ENCODE peak calls at places on chromosomes 12 and 14, in five cellular contexts. G, L, H, E and M are unnamed samples.

GRCh38 chr14:63840981-63841380 is 11.8 kb upstream of the SYNE2 start:
- DNase-seq in G (no peak), L (no peak), H (peak), E (peak), M (no peak)

GRCh38 chr12:111448831-111449790 is 43.4 kb downstream of the SH2B3 start:
- DNase-seq in G (no peak), L (no peak), H (peak), E (no peak), M (no peak)

GRCh38 chr12:48455116-48455515 is 17.2 kb upstream of the ANP32D start:
- DNase-seq in G (no peak), L (no peak), H (no peak), E (no peak), M (no peak)

GRCh38 chr12:12533238-12533829 is 29.3 kb downstream of the DUSP16 start:
- DNase-seq in G (no peak), L (peak), H (peak), E (no peak), M (no peak)

GRCh38 chr12:104177663-104178501 is 37.7 kb upstream of the TXNRD1 start:
- DNase-seq in G (no peak), L (no peak), H (peak), E (peak), M (no peak)

GRCh38 chr12:122185494-122186082 is 2.7 kb downstream of the LRRC43 start:
- DNase-seq in G (no peak), L (no peak), H (no peak), E (no peak), M (no peak)

GRCh38 chr14:23829736-23830474 is 123.7 kb upstream of the DHRS4 start:
- DNase-seq in G (no peak), L (no peak), H (peak), E (peak), M (no peak)

GRCh38 chr12:125050446-125050845 is 14.8 kb upstream of the AACS start:
- DNase-seq in G (no peak), L (no peak), H (no peak), E (no peak), M (no peak)

GRCh38 chr12:64680235-64680634 is 69.9 kb downstream of the RASSF3 start:
- DNase-seq in G (no peak), L (no peak), H (no peak), E (no peak), M (no peak)

GRCh38 chr12:84793558-84794367 is 118.8 kb downstream of the SLC6A15 start:
- DNase-seq in G (no peak), L (no peak), H (no peak), E (peak), M (no peak)

GRCh38 chr14:24226477-24226876 is 5.7 kb downstream of the NEDD8 start:
- DNase-seq in G (no peak), L (no peak), H (no peak), E (no peak), M (no peak)

GRCh38 chr14:73722581-73722980 is 8.4 kb upstream of the PNMA1 start:
- DNase-seq in G (no peak), L (no peak), H (no peak), E (no peak), M (no peak)

GRCh38 chr12:113766133-113766879 is 199.8 kb downstream of the RBM19 start:
- DNase-seq in G (peak), L (no peak), H (no peak), E (no peak), M (no peak)

GRCh38 chr14:79332504-79333197 is 878.7 kb downstream of the DIO2 start:
- DNase-seq in G (no peak), L (no peak), H (no peak), E (no peak), M (no peak)

GRCh38 chr12:3129301-3130052 is 52.3 kb downstream of the TSPAN9 start:
- DNase-seq in G (no peak), L (no peak), H (no peak), E (peak), M (no peak)

GRCh38 chr12:51941669-51942455 is 9.6 kb upstream of the ACVR1B start:
- DNase-seq in G (no peak), L (no peak), H (peak), E (no peak), M (no peak)

GRCh38 chr14:33914676-33915516 is 36.0 kb downstream of the EGLN3 start:
- DNase-seq in G (no peak), L (no peak), H (peak), E (peak), M (no peak)

GRCh38 chr14:73850940-73851339 is 691 bp upstream of the PTGR2 start:
- DNase-seq in G (no peak), L (no peak), H (no peak), E (peak), M (no peak)

GRCh38 chr14:69351911-69352310 is 46.2 kb downstream of the ERH start:
- DNase-seq in G (no peak), L (no peak), H (no peak), E (no peak), M (no peak)

GRCh38 chr14:95299271-95299670 is 20.4 kb downstream of the CLMN start:
- DNase-seq in G (no peak), L (no peak), H (no peak), E (no peak), M (no peak)

GRCh38 chr14:96631030-96631429 is 128.8 kb downstream of the PAPOLA start:
- DNase-seq in G (no peak), L (no peak), H (peak), E (no peak), M (no peak)

GRCh38 chr14:51507556-51508511 is 143.9 kb upstream of the FRMD6 start:
- DNase-seq in G (no peak), L (peak), H (no peak), E (peak), M (no peak)

GRCh38 chr14:64873506-64874220 is 6.0 kb downstream of the SPTB start:
- DNase-seq in G (no peak), L (no peak), H (no peak), E (no peak), M (no peak)

GRCh38 chr12:45192041-45192695 is 23.7 kb upstream of the ANO6 start:
- DNase-seq in G (no peak), L (no peak), H (no peak), E (peak), M (peak)

GRCh38 chr14:97687944-97688625 is 890.9 kb downstream of the VRK1 start:
- DNase-seq in G (no peak), L (no peak), H (no peak), E (no peak), M (no peak)

GRCh38 chr14:97697772-97698171 is 900.6 kb downstream of the VRK1 start:
- DNase-seq in G (no peak), L (no peak), H (no peak), E (no peak), M (no peak)

GRCh38 chr14:97688626-97689336 is 891.6 kb downstream of the VRK1 start:
- DNase-seq in G (no peak), L (no peak), H (no peak), E (no peak), M (no peak)

GRCh38 chr14:97692084-97692483 is 894.9 kb downstream of the VRK1 start:
- DNase-seq in G (no peak), L (no peak), H (no peak), E (no peak), M (no peak)
- TF ChIP-seq CTCF in G (no peak), L (no peak), H (no peak), E (no peak), M (no peak)

GRCh38 chr12:39095636-39096330 is 190.4 kb upstream of the CPNE8 start:
- DNase-seq in G (no peak), L (peak), H (no peak), E (no peak), M (no peak)
- TF ChIP-seq CTCF in G (no peak), L (no peak), H (no peak), E (no peak), M (no peak)

GRCh38 chr14:54691525-54692260 is 124.8 kb downstream of the SAMD4A start:
- DNase-seq in G (peak), L (peak), H (peak), E (peak), M (peak)
- TF ChIP-seq CTCF in G (peak), L (peak), H (peak), E (peak), M (peak)

GRCh38 chr12:5395443-5396401 is 36.2 kb upstream of the NTF3 start:
- DNase-seq in G (no peak), L (no peak), H (peak), E (no peak), M (no peak)
- TF ChIP-seq CTCF in G (no peak), L (no peak), H (no peak), E (no peak), M (no peak)

DNA sequence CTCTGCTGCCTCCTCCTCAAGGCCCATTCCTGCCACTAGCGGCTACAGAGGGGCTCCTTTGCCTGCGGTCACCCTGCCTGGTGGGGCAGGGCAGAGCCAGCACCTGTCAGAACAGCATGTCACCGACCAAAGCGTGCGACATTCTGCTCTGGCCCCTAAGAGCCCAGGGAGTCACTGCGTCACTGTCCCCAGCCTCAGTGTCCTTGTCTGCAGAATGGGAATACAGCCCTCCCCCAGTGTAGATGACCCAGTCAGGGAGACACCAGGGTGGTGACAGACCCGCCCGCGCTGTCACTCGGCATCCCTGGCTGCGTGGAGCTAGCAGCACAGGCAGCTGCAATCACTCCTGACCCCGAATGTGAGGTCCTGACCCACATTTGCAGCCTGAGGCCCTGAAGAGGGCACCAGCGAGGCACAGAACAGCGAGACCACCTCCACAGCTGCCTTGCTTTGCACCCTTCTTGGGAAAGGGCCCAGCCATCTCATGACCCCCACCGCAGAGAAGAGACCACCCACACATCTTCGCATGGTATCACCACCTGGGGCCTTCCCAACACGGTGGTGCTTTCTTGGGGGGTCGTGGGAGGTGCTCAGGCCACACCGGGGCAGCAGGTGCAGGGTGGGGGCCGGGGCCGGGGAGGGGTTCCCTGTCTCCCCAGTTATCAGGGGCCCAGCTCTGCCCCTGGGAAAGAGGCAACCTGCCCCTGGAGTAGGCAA is 2.5 kb downstream of the AHNAK2 start:
- DNase-seq in G (no peak), L (peak), H (no peak), E (no peak), M (peak)
- TF ChIP-seq CTCF in G (no peak), L (no peak), H (no peak), E (no peak), M (peak)

DNA sequence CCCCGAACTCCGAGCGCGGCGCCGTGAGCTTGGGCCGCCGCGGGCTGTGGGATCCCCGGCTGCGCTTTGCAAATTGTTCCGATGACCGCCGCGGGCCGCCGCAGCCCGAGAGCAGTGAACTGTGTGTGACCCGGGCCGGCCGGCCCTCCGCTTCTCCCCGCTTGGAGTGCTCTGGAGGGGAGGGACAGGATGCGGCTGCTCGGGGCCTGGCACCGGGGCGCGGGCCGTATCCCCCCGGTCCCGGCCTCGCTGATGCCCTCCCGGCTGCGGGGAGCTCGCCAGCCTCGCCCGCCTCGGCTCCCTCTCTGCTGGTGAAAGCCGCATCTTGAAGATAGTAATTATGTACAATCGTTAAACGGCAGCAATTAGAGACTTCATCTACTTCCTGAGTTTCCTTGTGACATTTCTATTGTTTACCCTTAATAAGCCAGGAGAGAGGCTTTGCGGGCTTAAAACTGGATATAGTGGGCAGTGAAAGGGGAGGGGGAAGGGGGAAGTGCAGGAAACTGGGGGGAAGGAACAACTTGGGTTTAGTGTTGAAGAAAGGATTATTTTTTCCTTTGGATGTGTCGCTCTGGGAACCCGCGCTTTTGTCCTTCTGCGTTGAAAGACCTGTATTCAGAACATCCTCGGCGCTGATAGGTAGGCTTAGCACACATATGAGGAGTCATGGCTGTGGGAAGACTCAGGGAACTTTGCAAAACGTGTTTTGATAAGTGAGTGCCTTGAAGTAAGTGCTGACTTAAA is 1.2 kb downstream of the PELI2 start:
- DNase-seq in G (peak), L (peak), H (peak), E (peak), M (peak)
- TF ChIP-seq CTCF in G (no peak), L (no peak), H (no peak), E (no peak), M (no peak)